ENCODE peak calls at places on chromosomes 1 and 21, in nine cellular contexts. C is CD4-positive, CD25-positive, alpha-beta regulatory T cell; M is neural progenitor cell; U is GM23248; V is IMR-90; H is CD8-positive, alpha-beta T cell; B is ovary; L is right cardiac atrium; G is psoas muscle. A is an unnamed sample. For H3K4me1, the result is how much of the 10 kb centered on the place peaks cover.

GRCh38 chr21:39263372-39263771 is 50.1 kb downstream of the BRWD1 start:
- DNase-seq in U (peak), C (no peak), B (no peak), G (no peak), H (no peak), L (no peak), V (peak), M (no peak), A (no peak)

GRCh38 chr1:202942431-202942830 is 15.4 kb upstream of the KLHL12 start:
- DNase-seq in B (no peak), U (no peak), V (no peak), L (no peak), C (no peak), M (no peak), H (no peak), G (no peak), A (no peak)

GRCh38 chr1:29122662-29122986 is 1.1 kb downstream of the TMEM200B start:
- DNase-seq in B (peak), U (peak), M (peak), L (peak), G (peak), H (peak), C (no peak), V (peak), A (no peak)

GRCh38 chr21:40623550-40623949 is 223.4 kb downstream of the DSCAM start:
- DNase-seq in C (no peak), U (no peak), H (no peak), G (no peak), L (no peak), V (no peak), B (no peak), M (no peak), A (no peak)

GRCh38 chr21:41490330-41490729 is 17.6 kb downstream of the TMPRSS2 start:
- DNase-seq in C (no peak), V (no peak), B (no peak), H (no peak), G (no peak), M (no peak), L (no peak), U (peak), A (no peak)

GRCh38 chr1:4655674-4656532 is 1.5 kb downstream of the AJAP1 start:
- DNase-seq in C (no peak), U (peak), V (no peak), B (peak), G (peak), M (peak), L (peak), H (no peak), A (no peak)

GRCh38 chr1:92826792-92827191 is 5.0 kb upstream of the RPL5 start:
- DNase-seq in V (no peak), H (no peak), L (no peak), U (peak), M (no peak), G (no peak), C (no peak), B (no peak), A (no peak)

GRCh38 chr1:205271277-205271676 is 43.5 kb downstream of the TMCC2 start:
- DNase-seq in H (no peak), V (peak), U (peak), L (peak), B (peak), M (no peak), C (no peak), G (no peak), A (no peak)

GRCh38 chr1:32801096-32801713 is 16.0 kb downstream of the YARS1 start:
- DNase-seq in G (no peak), H (no peak), C (no peak), B (no peak), U (no peak), M (no peak), V (peak), L (no peak), A (no peak)

GRCh38 chr1:206521002-206521585 is 13.8 kb downstream of the RASSF5 start:
- DNase-seq in G (no peak), V (no peak), M (no peak), L (no peak), H (no peak), B (no peak), C (no peak), U (no peak), A (no peak)

GRCh38 chr1:54865238-54866073 is 21.5 kb downstream of the DHCR24 start:
- DNase-seq in U (no peak), C (no peak), B (no peak), V (no peak), G (no peak), H (no peak), M (no peak), L (no peak), A (no peak)

GRCh38 chr1:8059161-8059622 is 33.1 kb upstream of the ERRFI1 start:
- DNase-seq in B (no peak), G (no peak), H (no peak), M (no peak), V (peak), L (no peak), U (peak), C (no peak), A (no peak)

GRCh38 chr1:16971330-16972209 is 8.8 kb downstream of the MFAP2 start:
- DNase-seq in M (peak), V (no peak), H (no peak), G (no peak), B (no peak), C (no peak), L (no peak), U (peak), A (no peak)

GRCh38 chr1:154730986-154731489 is 123.1 kb upstream of the ADAR start:
- DNase-seq in M (no peak), H (no peak), L (no peak), C (no peak), B (no peak), V (peak), G (no peak), U (peak), A (no peak)

GRCh38 chr1:182003953-182004586 is 57.4 kb downstream of the ZNF648 start:
- DNase-seq in C (no peak), H (no peak), G (peak), V (no peak), B (no peak), M (no peak), L (peak), U (no peak), A (no peak)

GRCh38 chr21:44304041-44304738 is 4.3 kb downstream of the PFKL start:
- DNase-seq in U (no peak), H (no peak), M (peak), C (no peak), G (no peak), B (no peak), V (no peak), L (no peak), A (no peak)

GRCh38 chr1:34790985-34791384 is 1.8 kb upstream of the GJA4 start:
- DNase-seq in M (no peak), C (no peak), H (peak), U (no peak), V (no peak), G (no peak), L (peak), B (no peak), A (no peak)

GRCh38 chr1:112105557-112105956 is 116.1 kb upstream of the KCND3 start:
- DNase-seq in U (no peak), V (no peak), L (no peak), B (no peak), H (no peak), G (no peak), M (no peak), C (no peak), A (no peak)

GRCh38 chr1:103616362-103616761 is 865 bp upstream of the AMY2A start:
- DNase-seq in B (no peak), L (no peak), H (no peak), U (no peak), V (no peak), G (no peak), M (no peak), C (no peak), A (no peak)

GRCh38 chr1:197750366-197750765 is 24.9 kb downstream of the DENND1B start:
- DNase-seq in H (no peak), C (no peak), G (no peak), B (no peak), U (no peak), M (no peak), V (no peak), L (no peak), A (no peak)

GRCh38 chr1:78408830-78409229 is 81.9 kb upstream of the PTGFR start:
- DNase-seq in G (peak), V (peak), H (no peak), U (peak), M (no peak), L (no peak), C (no peak), B (no peak), A (no peak)

GRCh38 chr1:213683529-213683928 is 304.2 kb upstream of the PROX1 start:
- DNase-seq in M (no peak), V (no peak), H (no peak), C (no peak), G (no peak), L (no peak), U (no peak), B (no peak), A (no peak)

GRCh38 chr1:87119741-87120140 is 205.3 kb downstream of the HS2ST1 start:
- DNase-seq in H (no peak), M (no peak), L (no peak), B (no peak), U (no peak), V (no peak), G (no peak), C (no peak), A (no peak)

GRCh38 chr1:196454792-196455191 is 153.4 kb downstream of the KCNT2 start:
- DNase-seq in M (no peak), C (no peak), H (no peak), B (no peak), G (no peak), V (no peak), L (no peak), U (no peak), A (no peak)

GRCh38 chr1:2137257-2138121 is 57.1 kb downstream of the FAAP20 start:
- DNase-seq in H (no peak), L (peak), M (no peak), B (no peak), V (no peak), U (no peak), G (peak), C (no peak), A (no peak)

GRCh38 chr1:31476891-31477846 is 64.2 kb downstream of the SERINC2 start:
- DNase-seq in C (no peak), H (no peak), L (peak), G (no peak), M (no peak), V (no peak), U (peak), B (no peak), A (no peak)

GRCh38 chr1:198672124-198672523 is 33.3 kb downstream of the PTPRC start:
- DNase-seq in U (peak), L (no peak), C (no peak), V (peak), G (no peak), B (no peak), H (no peak), M (no peak), A (no peak)

GRCh38 chr1:172638249-172638648 is 20.7 kb upstream of the FASLG start:
- DNase-seq in H (no peak), G (no peak), L (no peak), U (peak), C (no peak), V (no peak), B (no peak), M (no peak), A (no peak)

GRCh38 chr1:169835647-169836046 is 40.9 kb upstream of the METTL18 start:
- DNase-seq in H (no peak), U (no peak), B (no peak), C (no peak), V (no peak), M (no peak), G (no peak), L (no peak), A (no peak)

GRCh38 chr1:234579967-234580366 is 30.0 kb downstream of the IRF2BP2 start:
- DNase-seq in B (no peak), G (no peak), M (no peak), V (no peak), H (no peak), L (no peak), U (peak), C (no peak), A (no peak)

GRCh38 chr1:21319447-21320407 is 29.5 kb upstream of the ECE1 start:
- DNase-seq in H (no peak), G (no peak), L (peak), U (peak), B (no peak), M (no peak), V (no peak), C (no peak), A (no peak)

GRCh38 chr1:19639999-19640362 is 4.1 kb upstream of the NBL1 start:
- DNase-seq in M (no peak), G (no peak), U (peak), L (no peak), H (no peak), B (no peak), C (no peak), V (peak), A (no peak)

GRCh38 chr21:43653626-43654025 is 5.7 kb downstream of the HSF2BP start:
- DNase-seq in B (no peak), H (no peak), M (no peak), U (no peak), G (no peak), C (no peak), V (no peak), L (no peak), A (no peak)

GRCh38 chr1:25796807-25797458 is 3.1 kb upstream of the SELENON start:
- DNase-seq in G (peak), C (peak), V (peak), U (peak), H (peak), L (peak), M (peak), B (peak), A (peak)

GRCh38 chr1:229637746-229638145 is 11.7 kb downstream of the URB2 start:
- DNase-seq in B (no peak), L (peak), U (no peak), C (no peak), H (no peak), V (no peak), M (no peak), G (no peak), A (no peak)

GRCh38 chr1:7664147-7664892 is 106.8 kb upstream of the VAMP3 start:
- DNase-seq in H (no peak), B (no peak), C (no peak), U (no peak), V (no peak), M (no peak), G (no peak), L (peak), A (no peak)

GRCh38 chr1:18640228-18641004 is 9.8 kb downstream of the PAX7 start:
- DNase-seq in V (no peak), L (no peak), B (no peak), H (no peak), G (no peak), M (peak), C (no peak), U (no peak), A (no peak)

GRCh38 chr1:151001592-151001991 is 5.1 kb downstream of the MINDY1 start:
- DNase-seq in M (no peak), G (no peak), C (no peak), L (no peak), H (no peak), V (no peak), B (no peak), U (no peak), A (no peak)

GRCh38 chr1:151003175-151003574 is 3.5 kb downstream of the MINDY1 start:
- DNase-seq in B (no peak), M (no peak), G (no peak), L (no peak), V (no peak), H (no peak), C (no peak), U (no peak), A (no peak)

GRCh38 chr1:151002611-151003010 is 4.1 kb downstream of the MINDY1 start:
- DNase-seq in U (no peak), V (no peak), B (no peak), H (no peak), C (no peak), G (no peak), M (no peak), L (no peak), A (no peak)

GRCh38 chr1:151000408-151000807 is 6.3 kb downstream of the MINDY1 start:
- DNase-seq in M (no peak), U (no peak), H (no peak), G (no peak), V (no peak), L (no peak), C (no peak), B (no peak), A (no peak)

GRCh38 chr1:151002006-151002405 is 4.7 kb downstream of the MINDY1 start:
- DNase-seq in H (no peak), C (no peak), B (no peak), V (no peak), G (no peak), L (no peak), M (no peak), U (no peak), A (no peak)
- H3K27ac ChIP-seq in H (no peak), C (no peak), B (no peak), V (no peak), G (no peak), L (no peak), M (no peak), U (no peak), A (no peak)

GRCh38 chr1:155931332-155932038 is 2.7 kb downstream of the KHDC4 start:
- DNase-seq in L (no peak), V (no peak), G (no peak), B (no peak), C (no peak), U (peak), M (no peak), H (no peak), A (no peak)
- H3K4me3 ChIP-seq in L (no peak), V (no peak), G (peak), B (no peak), C (peak), U (peak), M (peak), H (no peak), A (peak)

DNA sequence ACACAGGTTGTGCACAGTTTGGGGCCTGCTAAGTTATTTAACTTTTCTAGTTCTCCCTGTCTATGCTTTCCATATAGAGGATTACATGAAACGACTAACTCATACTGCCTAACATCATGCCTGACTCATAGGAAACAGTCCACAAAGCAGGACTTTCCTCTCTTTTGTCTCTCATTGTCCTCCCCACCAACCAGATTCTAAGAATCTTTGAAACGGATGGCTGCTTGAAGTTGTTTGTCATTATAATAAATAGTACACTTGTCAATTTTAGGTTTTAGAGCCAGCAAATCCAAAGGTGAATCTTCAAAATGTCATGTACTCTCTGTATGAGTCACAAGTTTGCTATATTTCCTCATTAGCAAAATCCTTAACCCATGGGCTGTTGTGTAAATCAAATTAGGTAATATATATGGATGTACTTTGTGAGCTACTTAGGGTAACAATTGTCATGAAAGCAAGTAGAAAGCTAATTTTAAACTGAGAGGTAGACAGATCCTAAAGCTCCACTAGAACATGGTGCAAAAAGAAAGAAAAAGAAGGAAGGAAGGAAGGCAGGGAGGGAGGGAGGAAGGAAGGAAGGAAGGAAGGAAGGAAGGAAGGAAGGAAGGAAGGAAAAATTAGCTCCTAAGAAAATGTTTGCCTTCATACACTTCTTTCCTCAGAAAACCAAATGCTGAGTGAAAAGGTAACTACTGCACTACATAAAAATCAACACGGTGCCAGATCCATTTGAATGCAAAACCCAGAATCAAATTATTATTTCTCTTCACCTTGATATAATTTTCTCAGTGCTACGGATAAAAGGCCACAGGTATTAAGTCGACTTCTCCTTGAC is 129.5 kb upstream of the PRMT6 start:
- DNase-seq in M (no peak), C (no peak), V (peak), L (no peak), B (no peak), G (no peak), U (peak), H (no peak), A (no peak)
- H3K4me1 ChIP-seq in M (under half), C (under half), V (under half), L (under half), B (under half), G (under half), U (under half), H (under half), A (under half)

DNA sequence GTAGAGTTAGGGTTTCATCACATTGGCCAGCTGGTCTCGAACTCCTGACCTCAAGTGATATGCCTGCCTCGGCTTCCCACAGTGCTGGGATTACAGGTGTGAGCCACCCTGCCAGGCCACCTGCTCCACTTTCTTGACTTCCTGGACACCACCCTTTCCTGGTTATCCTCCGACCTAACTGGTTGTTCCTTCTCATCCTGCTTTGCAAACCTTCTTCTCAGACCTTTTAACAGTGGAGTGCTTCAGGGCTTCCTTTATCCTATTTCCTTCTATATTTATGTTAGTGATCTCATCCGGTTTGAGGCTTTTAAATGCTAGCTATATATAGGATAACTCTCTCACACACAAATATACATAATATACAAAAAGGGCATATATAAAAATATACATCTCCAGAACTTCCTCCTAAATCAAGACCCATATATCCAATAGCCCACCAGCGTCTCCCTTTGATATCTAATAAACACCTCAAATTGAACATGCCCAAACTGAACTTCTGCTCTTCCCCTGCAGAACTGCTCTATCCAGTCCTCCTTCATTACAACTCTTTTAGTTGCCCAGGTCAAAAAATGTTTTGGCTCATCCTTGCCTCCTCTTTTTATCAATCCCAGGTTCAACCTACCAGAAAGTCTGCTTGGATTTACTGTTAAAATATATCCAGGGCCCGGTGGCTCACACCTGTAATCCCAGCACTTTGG is 19.5 kb upstream of the UQCRHL start:
- DNase-seq in G (no peak), B (no peak), L (no peak), M (no peak), U (no peak), H (no peak), V (no peak), C (no peak), A (no peak)
- H3K27ac ChIP-seq in G (peak), B (no peak), L (no peak), M (no peak), U (no peak), H (no peak), V (no peak), C (no peak), A (no peak)